ENCODE peak calls at places on chromosomes 13 and 19, in eight cellular contexts. I, P, Y, K, N, J, V and A are unnamed samples.

GRCh38 chr13:46656786-46657185 is 103.8 kb downstream of the LRCH1 start:
- DNase-seq in I (no peak), P (no peak), Y (no peak), K (no peak), N (no peak), J (no peak), V (peak; percentile 23), A (no peak)

GRCh38 chr13:51919531-51919930 is 57.8 kb downstream of the CCDC70 start:
- DNase-seq in I (no peak), P (no peak), Y (no peak), K (no peak), N (no peak), J (no peak), V (no peak), A (no peak)

GRCh38 chr19:12494260-12494860 is 9.7 kb upstream of the ZNF709 start:
- DNase-seq in I (no peak), P (no peak), Y (no peak), K (no peak), N (no peak), J (no peak), V (peak; percentile 65), A (no peak)

GRCh38 chr13:58573742-58574141 is 942.2 kb downstream of the PCDH17 start:
- DNase-seq in I (no peak), P (no peak), Y (no peak), K (no peak), N (no peak), J (no peak), V (no peak), A (no peak)

GRCh38 chr13:67117010-67117550 is 113.1 kb downstream of the PCDH9 start:
- DNase-seq in I (no peak), P (no peak), Y (no peak), K (peak; percentile 71), N (no peak), J (no peak), V (no peak), A (no peak)

GRCh38 chr19:42571136-42571535 is 23.6 kb downstream of the CEACAM8 start:
- DNase-seq in I (no peak), P (no peak), Y (no peak), K (no peak), N (no peak), J (no peak), V (no peak), A (no peak)

GRCh38 chr13:76667551-76667950 is 218.7 kb downstream of the KCTD12 start:
- DNase-seq in I (no peak), P (no peak), Y (peak; percentile 59), K (peak; percentile 89), N (no peak), J (no peak), V (peak; percentile 59), A (no peak)

GRCh38 chr19:45455707-45456499 is 11.9 kb upstream of the FOSB start:
- DNase-seq in I (peak; percentile 89), P (peak; percentile 60), Y (peak; percentile 98), K (peak; percentile 99), N (peak; percentile 56), J (peak; percentile 98), V (no peak), A (peak; percentile 97)

GRCh38 chr19:35006342-35006998 is 6.3 kb downstream of the GRAMD1A start:
- DNase-seq in I (no peak), P (no peak), Y (peak; percentile 30), K (peak; percentile 89), N (no peak), J (no peak), V (no peak), A (no peak)

GRCh38 chr13:113298001-113298945 is 1.2 kb downstream of the LAMP1 start:
- DNase-seq in I (no peak), P (no peak), Y (peak; percentile 3), K (no peak), N (no peak), J (no peak), V (no peak), A (no peak)

GRCh38 chr19:40539070-40539469 is 37.6 kb upstream of the SHKBP1 start:
- DNase-seq in I (no peak), P (no peak), Y (peak; percentile 16), K (no peak), N (no peak), J (no peak), V (peak; percentile 35), A (no peak)

GRCh38 chr19:16328824-16329482 is 4.3 kb downstream of the KLF2 start:
- DNase-seq in I (no peak), P (peak; percentile 66), Y (no peak), K (peak; percentile 76), N (no peak), J (no peak), V (no peak), A (no peak)

GRCh38 chr13:72384879-72385278 is 342.6 kb downstream of the MZT1 start:
- DNase-seq in I (no peak), P (no peak), Y (peak; percentile 55), K (peak; percentile 71), N (no peak), J (no peak), V (no peak), A (no peak)

GRCh38 chr13:47005761-47006414 is 109.0 kb upstream of the HTR2A start:
- DNase-seq in I (no peak), P (no peak), Y (no peak), K (no peak), N (no peak), J (no peak), V (no peak), A (no peak)

GRCh38 chr19:19348266-19348665 is 27.6 kb downstream of the MAU2 start:
- DNase-seq in I (no peak), P (no peak), Y (peak; percentile 36), K (no peak), N (no peak), J (no peak), V (no peak), A (no peak)

GRCh38 chr13:31769581-31769980 is 30.3 kb downstream of the RXFP2 start:
- DNase-seq in I (no peak), P (no peak), Y (no peak), K (no peak), N (no peak), J (no peak), V (no peak), A (no peak)

GRCh38 chr13:76570485-76570884 is 315.7 kb downstream of the KCTD12 start:
- DNase-seq in I (no peak), P (no peak), Y (no peak), K (no peak), N (no peak), J (no peak), V (no peak), A (no peak)

GRCh38 chr13:48506092-48506701 is 26.7 kb downstream of the RCBTB2 start:
- DNase-seq in I (peak; percentile 49), P (no peak), Y (no peak), K (no peak), N (no peak), J (peak; percentile 70), V (no peak), A (no peak)